ENCODE peak calls at places on chromosomes 16 and 17, in six cellular contexts. One of them, this sample, is unnamed.

GRCh38 chr16:66569827-66570405 is 3.7 kb downstream of the CMTM1 start:
- DNase-seq in AG09309: no peak
- DNase-seq in Peyer's patch: no peak
- DNase-seq in heart right ventricle: no peak
- DNase-seq in fibroblast of pulmonary artery: peak
- DNase-seq in stomach: no peak
- DNase-seq in this sample: no peak

GRCh38 chr17:37839196-37839978 is 84.8 kb upstream of the TBC1D3K start:
- DNase-seq in AG09309: no peak
- DNase-seq in Peyer's patch: no peak
- DNase-seq in heart right ventricle: no peak
- DNase-seq in fibroblast of pulmonary artery: no peak
- DNase-seq in stomach: no peak
- DNase-seq in this sample: no peak

GRCh38 chr16:68973611-68974120 is 130.3 kb downstream of the TANGO6 start:
- DNase-seq in AG09309: no peak
- DNase-seq in Peyer's patch: no peak
- DNase-seq in heart right ventricle: no peak
- DNase-seq in fibroblast of pulmonary artery: no peak
- DNase-seq in stomach: no peak
- DNase-seq in this sample: no peak

GRCh38 chr17:5552841-5553240 is 31.5 kb downstream of the NLRP1 start:
- DNase-seq in AG09309: no peak
- DNase-seq in Peyer's patch: no peak
- DNase-seq in heart right ventricle: no peak
- DNase-seq in fibroblast of pulmonary artery: no peak
- DNase-seq in stomach: no peak
- DNase-seq in this sample: no peak

GRCh38 chr16:81703177-81704155 is 75.6 kb upstream of the PLCG2 start:
- DNase-seq in AG09309: peak
- DNase-seq in Peyer's patch: no peak
- DNase-seq in heart right ventricle: no peak
- DNase-seq in fibroblast of pulmonary artery: peak
- DNase-seq in stomach: no peak
- DNase-seq in this sample: no peak

GRCh38 chr17:56939869-56940484 is 20.9 kb downstream of the COIL start:
- DNase-seq in AG09309: peak
- DNase-seq in Peyer's patch: no peak
- DNase-seq in heart right ventricle: no peak
- DNase-seq in fibroblast of pulmonary artery: peak
- DNase-seq in stomach: no peak
- DNase-seq in this sample: no peak

GRCh38 chr17:5355416-5356129 is 63.9 kb downstream of the NUP88 start:
- DNase-seq in AG09309: peak
- DNase-seq in Peyer's patch: no peak
- DNase-seq in heart right ventricle: no peak
- DNase-seq in fibroblast of pulmonary artery: peak
- DNase-seq in stomach: no peak
- DNase-seq in this sample: no peak

GRCh38 chr17:55911186-55911585 is 160.3 kb downstream of the PCTP start:
- DNase-seq in AG09309: no peak
- DNase-seq in Peyer's patch: no peak
- DNase-seq in heart right ventricle: no peak
- DNase-seq in fibroblast of pulmonary artery: no peak
- DNase-seq in stomach: no peak
- DNase-seq in this sample: no peak

GRCh38 chr17:16973760-16974540 is 2.0 kb upstream of the TNFRSF13B start:
- DNase-seq in AG09309: no peak
- DNase-seq in Peyer's patch: peak
- DNase-seq in heart right ventricle: no peak
- DNase-seq in fibroblast of pulmonary artery: no peak
- DNase-seq in stomach: no peak
- DNase-seq in this sample: peak

GRCh38 chr16:88941933-88942909 is 34.8 kb downstream of the CBFA2T3 start:
- DNase-seq in AG09309: no peak
- DNase-seq in Peyer's patch: peak
- DNase-seq in heart right ventricle: peak
- DNase-seq in fibroblast of pulmonary artery: peak
- DNase-seq in stomach: peak
- DNase-seq in this sample: peak

GRCh38 chr17:42779942-42780815 is at the start of gene WNK4:
- DNase-seq in AG09309: no peak
- DNase-seq in Peyer's patch: peak
- DNase-seq in heart right ventricle: no peak
- DNase-seq in fibroblast of pulmonary artery: peak
- DNase-seq in stomach: peak
- DNase-seq in this sample: no peak

GRCh38 chr17:68740555-68741447 is 139.6 kb upstream of the FAM20A start:
- DNase-seq in AG09309: no peak
- DNase-seq in Peyer's patch: no peak
- DNase-seq in heart right ventricle: no peak
- DNase-seq in fibroblast of pulmonary artery: no peak
- DNase-seq in stomach: no peak
- DNase-seq in this sample: no peak

GRCh38 chr17:58373003-58373402 is 21.0 kb upstream of the SUPT4H1 start:
- DNase-seq in AG09309: no peak
- DNase-seq in Peyer's patch: no peak
- DNase-seq in heart right ventricle: no peak
- DNase-seq in fibroblast of pulmonary artery: no peak
- DNase-seq in stomach: no peak
- DNase-seq in this sample: no peak

GRCh38 chr16:56672761-56673536 is 3.3 kb downstream of the MT1H start:
- DNase-seq in AG09309: no peak
- DNase-seq in Peyer's patch: no peak
- DNase-seq in heart right ventricle: no peak
- DNase-seq in fibroblast of pulmonary artery: no peak
- DNase-seq in stomach: no peak
- DNase-seq in this sample: no peak

GRCh38 chr16:1778200-1779179 is 3.9 kb downstream of the SPSB3 start:
- DNase-seq in AG09309: no peak
- DNase-seq in Peyer's patch: no peak
- DNase-seq in heart right ventricle: peak
- DNase-seq in fibroblast of pulmonary artery: no peak
- DNase-seq in stomach: no peak
- DNase-seq in this sample: no peak

GRCh38 chr17:17143501-17143900 is 62.6 kb downstream of the PLD6 start:
- DNase-seq in AG09309: no peak
- DNase-seq in Peyer's patch: no peak
- DNase-seq in heart right ventricle: no peak
- DNase-seq in fibroblast of pulmonary artery: no peak
- DNase-seq in stomach: no peak
- DNase-seq in this sample: no peak

GRCh38 chr16:68936729-68937631 is 93.6 kb downstream of the TANGO6 start:
- DNase-seq in AG09309: peak
- DNase-seq in Peyer's patch: no peak
- DNase-seq in heart right ventricle: no peak
- DNase-seq in fibroblast of pulmonary artery: peak
- DNase-seq in stomach: no peak
- DNase-seq in this sample: no peak

GRCh38 chr17:2198917-2199316 is 104.7 kb downstream of the SMG6 start:
- DNase-seq in AG09309: no peak
- DNase-seq in Peyer's patch: no peak
- DNase-seq in heart right ventricle: no peak
- DNase-seq in fibroblast of pulmonary artery: peak
- DNase-seq in stomach: no peak
- DNase-seq in this sample: no peak

GRCh38 chr17:58710948-58711552 is 18.6 kb downstream of the RAD51C start:
- DNase-seq in AG09309: no peak
- DNase-seq in Peyer's patch: peak
- DNase-seq in heart right ventricle: no peak
- DNase-seq in fibroblast of pulmonary artery: peak
- DNase-seq in stomach: peak
- DNase-seq in this sample: no peak

GRCh38 chr17:82687871-82688270 is 10.6 kb downstream of the RAB40B start:
- DNase-seq in AG09309: no peak
- DNase-seq in Peyer's patch: no peak
- DNase-seq in heart right ventricle: no peak
- DNase-seq in fibroblast of pulmonary artery: no peak
- DNase-seq in stomach: no peak
- DNase-seq in this sample: no peak

GRCh38 chr16:31215287-31216115 is 1.4 kb downstream of the PYDC1 start:
- DNase-seq in AG09309: no peak
- DNase-seq in Peyer's patch: peak
- DNase-seq in heart right ventricle: peak
- DNase-seq in fibroblast of pulmonary artery: peak
- DNase-seq in stomach: peak
- DNase-seq in this sample: peak

GRCh38 chr17:72077326-72077960 is 43.4 kb upstream of the SOX9 start:
- DNase-seq in AG09309: no peak
- DNase-seq in Peyer's patch: no peak
- DNase-seq in heart right ventricle: no peak
- DNase-seq in fibroblast of pulmonary artery: no peak
- DNase-seq in stomach: no peak
- DNase-seq in this sample: no peak
- TF ChIP-seq CTCF in AG09309: no peak
- TF ChIP-seq CTCF in Peyer's patch: no peak
- TF ChIP-seq CTCF in heart right ventricle: no peak
- TF ChIP-seq CTCF in fibroblast of pulmonary artery: no peak
- TF ChIP-seq CTCF in stomach: no peak
- TF ChIP-seq CTCF in this sample: no peak

GRCh38 chr17:76585048-76585648 is 512 bp downstream of the ST6GALNAC2 start:
- DNase-seq in AG09309: no peak
- DNase-seq in Peyer's patch: no peak
- DNase-seq in heart right ventricle: peak
- DNase-seq in fibroblast of pulmonary artery: no peak
- DNase-seq in stomach: peak
- DNase-seq in this sample: peak

GRCh38 chr17:76588182-76588581 is 2.5 kb upstream of the ST6GALNAC2 start:
- DNase-seq in AG09309: no peak
- DNase-seq in Peyer's patch: no peak
- DNase-seq in heart right ventricle: no peak
- DNase-seq in fibroblast of pulmonary artery: no peak
- DNase-seq in stomach: no peak
- DNase-seq in this sample: no peak

GRCh38 chr17:76586741-76587487 is 1.3 kb upstream of the ST6GALNAC2 start:
- DNase-seq in AG09309: no peak
- DNase-seq in Peyer's patch: no peak
- DNase-seq in heart right ventricle: no peak
- DNase-seq in fibroblast of pulmonary artery: no peak
- DNase-seq in stomach: no peak
- DNase-seq in this sample: no peak

GRCh38 chr17:76584427-76585047 is 1.1 kb downstream of the ST6GALNAC2 start:
- DNase-seq in AG09309: no peak
- DNase-seq in Peyer's patch: no peak
- DNase-seq in heart right ventricle: no peak
- DNase-seq in fibroblast of pulmonary artery: no peak
- DNase-seq in stomach: no peak
- DNase-seq in this sample: no peak

GRCh38 chr17:76585649-76586593 is at the start of gene ST6GALNAC2:
- DNase-seq in AG09309: no peak
- DNase-seq in Peyer's patch: peak
- DNase-seq in heart right ventricle: peak
- DNase-seq in fibroblast of pulmonary artery: peak
- DNase-seq in stomach: peak
- DNase-seq in this sample: peak
- TF ChIP-seq CTCF in AG09309: peak
- TF ChIP-seq CTCF in Peyer's patch: peak
- TF ChIP-seq CTCF in heart right ventricle: peak
- TF ChIP-seq CTCF in fibroblast of pulmonary artery: peak
- TF ChIP-seq CTCF in stomach: peak
- TF ChIP-seq CTCF in this sample: no peak

GRCh38 chr17:73237714-73238113 is 24.0 kb downstream of the CPSF4L start:
- DNase-seq in AG09309: no peak
- DNase-seq in Peyer's patch: no peak
- DNase-seq in heart right ventricle: no peak
- DNase-seq in fibroblast of pulmonary artery: no peak
- DNase-seq in stomach: no peak
- DNase-seq in this sample: no peak

GRCh38 chr17:73231363-73231762 is 30.3 kb downstream of the CPSF4L start:
- DNase-seq in AG09309: no peak
- DNase-seq in Peyer's patch: no peak
- DNase-seq in heart right ventricle: no peak
- DNase-seq in fibroblast of pulmonary artery: peak
- DNase-seq in stomach: no peak
- DNase-seq in this sample: no peak

GRCh38 chr17:73231841-73232586 is 29.7 kb downstream of the CPSF4L start:
- DNase-seq in AG09309: peak
- DNase-seq in Peyer's patch: peak
- DNase-seq in heart right ventricle: peak
- DNase-seq in fibroblast of pulmonary artery: peak
- DNase-seq in stomach: peak
- DNase-seq in this sample: peak

GRCh38 chr17:73232587-73233373 is 28.9 kb downstream of the CPSF4L start:
- DNase-seq in AG09309: no peak
- DNase-seq in Peyer's patch: peak
- DNase-seq in heart right ventricle: no peak
- DNase-seq in fibroblast of pulmonary artery: peak
- DNase-seq in stomach: peak
- DNase-seq in this sample: no peak

DNA sequence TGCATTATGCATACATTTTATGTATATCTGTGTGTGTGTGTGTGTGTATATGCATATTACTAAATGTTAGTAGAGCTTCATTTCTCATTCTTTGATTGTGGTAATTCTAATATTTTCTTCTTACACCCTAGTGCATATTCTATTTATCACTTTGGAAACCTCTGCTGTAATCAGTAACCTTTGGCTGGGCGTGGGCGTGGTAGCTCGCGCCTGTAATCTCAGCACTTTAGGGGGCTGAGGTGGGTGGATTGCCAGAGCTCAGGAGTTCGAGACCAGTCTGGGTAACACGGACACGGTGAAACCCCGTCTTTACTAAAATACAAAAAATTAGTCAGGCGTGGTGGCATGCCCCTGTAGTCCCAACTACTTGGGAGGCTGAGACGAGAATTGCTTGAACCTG is 26.9 kb downstream of the CPSF4L start:
- DNase-seq in AG09309: no peak
- DNase-seq in Peyer's patch: peak
- DNase-seq in heart right ventricle: no peak
- DNase-seq in fibroblast of pulmonary artery: no peak
- DNase-seq in stomach: no peak
- DNase-seq in this sample: no peak
- TF ChIP-seq CTCF in AG09309: no peak
- TF ChIP-seq CTCF in Peyer's patch: no peak
- TF ChIP-seq CTCF in heart right ventricle: no peak
- TF ChIP-seq CTCF in fibroblast of pulmonary artery: no peak
- TF ChIP-seq CTCF in stomach: no peak
- TF ChIP-seq CTCF in this sample: no peak

GRCh38 chr16:87234601-87235000 is 82.6 kb downstream of the C16orf95 start:
- DNase-seq in AG09309: no peak
- DNase-seq in Peyer's patch: no peak
- DNase-seq in heart right ventricle: no peak
- DNase-seq in fibroblast of pulmonary artery: no peak
- DNase-seq in stomach: no peak
- DNase-seq in this sample: no peak

GRCh38 chr16:87235810-87236515 is 81.2 kb downstream of the C16orf95 start:
- DNase-seq in AG09309: no peak
- DNase-seq in Peyer's patch: no peak
- DNase-seq in heart right ventricle: no peak
- DNase-seq in fibroblast of pulmonary artery: no peak
- DNase-seq in stomach: no peak
- DNase-seq in this sample: no peak

GRCh38 chr16:87231911-87232310 is 85.3 kb downstream of the C16orf95 start:
- DNase-seq in AG09309: no peak
- DNase-seq in Peyer's patch: no peak
- DNase-seq in heart right ventricle: no peak
- DNase-seq in fibroblast of pulmonary artery: no peak
- DNase-seq in stomach: no peak
- DNase-seq in this sample: no peak

GRCh38 chr16:87231295-87231694 is 85.9 kb downstream of the C16orf95 start:
- DNase-seq in AG09309: no peak
- DNase-seq in Peyer's patch: no peak
- DNase-seq in heart right ventricle: no peak
- DNase-seq in fibroblast of pulmonary artery: no peak
- DNase-seq in stomach: no peak
- DNase-seq in this sample: no peak

GRCh38 chr16:87233928-87234327 is 83.3 kb downstream of the C16orf95 start:
- DNase-seq in AG09309: no peak
- DNase-seq in Peyer's patch: no peak
- DNase-seq in heart right ventricle: no peak
- DNase-seq in fibroblast of pulmonary artery: peak
- DNase-seq in stomach: no peak
- DNase-seq in this sample: no peak
- TF ChIP-seq CTCF in AG09309: peak
- TF ChIP-seq CTCF in Peyer's patch: no peak
- TF ChIP-seq CTCF in heart right ventricle: no peak
- TF ChIP-seq CTCF in fibroblast of pulmonary artery: peak
- TF ChIP-seq CTCF in stomach: no peak
- TF ChIP-seq CTCF in this sample: no peak